ENCODE peak calls at places on chromosome 6, in seven cellular contexts. V is stomach, W is fibroblast of lung, Z is Peyer's patch, O is adrenal gland, P is A549, Y is transverse colon. U is an unnamed sample.

GRCh38 chr6:118705799-118706481 is 54.5 kb upstream of the CEP85L start:
- DNase-seq in V (no peak), W (peak; percentile 50), Z (peak; percentile 58), O (no peak), P (no peak), Y (peak; percentile 13), U (peak; percentile 50)

GRCh38 chr6:44381739-44382138 is 5.8 kb upstream of the CDC5L start:
- DNase-seq in V (no peak), W (peak; percentile 18), Z (no peak), O (peak; percentile 60), P (no peak), Y (no peak), U (no peak)

GRCh38 chr6:28537065-28537464 is 11.4 kb downstream of the GPX5 start:
- DNase-seq in V (no peak), W (peak; percentile 12), Z (no peak), O (no peak), P (no peak), Y (no peak), U (no peak)

GRCh38 chr6:72078096-72078495 is 191.7 kb downstream of the RIMS1 start:
- DNase-seq in V (no peak), W (no peak), Z (no peak), O (no peak), P (no peak), Y (no peak), U (no peak)

GRCh38 chr6:42113929-42114636 is 28.3 kb downstream of the C6orf132 start:
- DNase-seq in V (no peak), W (no peak), Z (peak; percentile 69), O (no peak), P (no peak), Y (peak; percentile 54), U (no peak)

GRCh38 chr6:137806914-137807682 is 60.0 kb upstream of the TNFAIP3 start:
- DNase-seq in V (no peak), W (no peak), Z (no peak), O (no peak), P (no peak), Y (no peak), U (no peak)

GRCh38 chr6:14354919-14355572 is 237.5 kb downstream of the CD83 start:
- DNase-seq in V (peak; percentile 31), W (peak; percentile 87), Z (peak; percentile 55), O (peak; percentile 54), P (no peak), Y (peak; percentile 32), U (peak; percentile 47)

GRCh38 chr6:147204060-147204785 is at the start of gene STXBP5:
- DNase-seq in V (peak; percentile 66), W (peak; percentile 46), Z (peak; percentile 76), O (peak; percentile 73), P (no peak), Y (peak; percentile 63), U (peak; percentile 56)

GRCh38 chr6:86500035-86500434 is 437.3 kb upstream of the HTR1E start:
- DNase-seq in V (no peak), W (no peak), Z (no peak), O (no peak), P (no peak), Y (no peak), U (no peak)

GRCh38 chr6:34021001-34021838 is 124.7 kb downstream of the GRM4 start:
- DNase-seq in V (no peak), W (no peak), Z (no peak), O (no peak), P (no peak), Y (no peak), U (peak; percentile 5)

GRCh38 chr6:31541059-31541657 is 645 bp downstream of the DDX39B start:
- DNase-seq in V (no peak), W (peak; percentile 73), Z (peak; percentile 71), O (no peak), P (peak; percentile 14), Y (peak; percentile 55), U (no peak)

GRCh38 chr6:6080975-6081374 is 74.2 kb upstream of the NRN1 start:
- DNase-seq in V (no peak), W (no peak), Z (no peak), O (no peak), P (no peak), Y (no peak), U (no peak)

GRCh38 chr6:157610451-157610999 is 212.5 kb upstream of the SNX9 start:
- DNase-seq in V (no peak), W (no peak), Z (peak; percentile 31), O (no peak), P (no peak), Y (no peak), U (no peak)

DNA sequence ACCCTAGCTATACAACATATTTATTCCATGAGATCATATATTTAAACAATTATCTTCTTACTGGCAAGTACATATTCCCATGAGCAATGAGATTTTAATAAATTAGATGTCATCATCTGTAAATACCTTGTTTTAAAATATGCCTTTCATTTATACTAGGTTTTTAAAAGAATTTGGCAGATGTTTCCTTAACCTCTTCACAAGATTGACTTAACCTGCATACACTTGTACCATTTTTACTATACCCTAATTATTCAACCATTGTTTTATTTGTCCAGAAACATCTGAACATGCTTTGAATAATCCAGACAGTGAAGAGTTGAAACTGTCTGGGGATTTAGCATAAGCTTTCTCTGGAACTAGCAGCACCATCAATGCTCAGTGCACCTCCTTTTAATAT is 188.0 kb upstream of the TENT5A start:
- DNase-seq in V (no peak), W (no peak), Z (no peak), O (no peak), P (no peak), Y (no peak), U (no peak)
- H3K27ac ChIP-seq in V (no peak overlapping the region), W (no peak overlapping the region), Z (no peak overlapping the region), O (no peak overlapping the region), P (no peak overlapping the region), Y (no peak overlapping the region), U (no peak overlapping the region)

DNA sequence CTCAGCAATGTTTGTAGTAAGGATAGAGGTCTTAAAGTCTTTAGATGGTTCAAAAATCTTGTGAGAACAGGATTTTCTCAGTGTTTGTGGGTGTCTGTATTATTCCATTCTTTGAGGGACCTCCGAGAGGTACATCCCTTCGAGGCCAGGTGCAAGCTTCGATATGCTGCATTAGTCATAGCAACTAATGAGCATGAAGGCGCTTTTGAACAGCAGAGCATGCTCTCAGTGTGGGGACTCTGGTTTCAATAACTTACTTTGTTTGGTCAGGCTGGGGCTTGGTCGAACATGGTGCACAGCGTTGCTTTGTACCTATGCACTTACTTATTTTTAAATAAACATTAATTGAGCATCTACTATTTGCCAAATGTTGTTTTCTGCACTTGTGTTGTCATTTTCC is 297.9 kb downstream of the CLIC5 start:
- DNase-seq in V (no peak), W (no peak), Z (no peak), O (no peak), P (no peak), Y (no peak), U (no peak)
- H3K4me3 ChIP-seq in V (no peak overlapping the region), W (no peak overlapping the region), Z (no peak overlapping the region), O (no peak overlapping the region), P (no peak overlapping the region), Y (no peak overlapping the region), U (no peak overlapping the region)

GRCh38 chr6:7144810-7145209 is 37.0 kb downstream of the RREB1 start:
- DNase-seq in V (no peak), W (no peak), Z (no peak), O (no peak), P (no peak), Y (no peak), U (no peak)

GRCh38 chr6:7140631-7141366 is 33.0 kb downstream of the RREB1 start:
- DNase-seq in V (peak; percentile 90), W (peak; percentile 69), Z (peak; percentile 93), O (peak; percentile 91), P (peak; percentile 76), Y (peak; percentile 91), U (peak; percentile 88)

GRCh38 chr6:7142228-7142801 is 34.6 kb downstream of the RREB1 start:
- DNase-seq in V (no peak), W (no peak), Z (no peak), O (no peak), P (no peak), Y (no peak), U (no peak)

GRCh38 chr6:7145269-7146078 is 37.7 kb downstream of the RREB1 start:
- DNase-seq in V (peak; percentile 56), W (no peak), Z (no peak), O (no peak), P (no peak), Y (peak; percentile 49), U (no peak)

DNA sequence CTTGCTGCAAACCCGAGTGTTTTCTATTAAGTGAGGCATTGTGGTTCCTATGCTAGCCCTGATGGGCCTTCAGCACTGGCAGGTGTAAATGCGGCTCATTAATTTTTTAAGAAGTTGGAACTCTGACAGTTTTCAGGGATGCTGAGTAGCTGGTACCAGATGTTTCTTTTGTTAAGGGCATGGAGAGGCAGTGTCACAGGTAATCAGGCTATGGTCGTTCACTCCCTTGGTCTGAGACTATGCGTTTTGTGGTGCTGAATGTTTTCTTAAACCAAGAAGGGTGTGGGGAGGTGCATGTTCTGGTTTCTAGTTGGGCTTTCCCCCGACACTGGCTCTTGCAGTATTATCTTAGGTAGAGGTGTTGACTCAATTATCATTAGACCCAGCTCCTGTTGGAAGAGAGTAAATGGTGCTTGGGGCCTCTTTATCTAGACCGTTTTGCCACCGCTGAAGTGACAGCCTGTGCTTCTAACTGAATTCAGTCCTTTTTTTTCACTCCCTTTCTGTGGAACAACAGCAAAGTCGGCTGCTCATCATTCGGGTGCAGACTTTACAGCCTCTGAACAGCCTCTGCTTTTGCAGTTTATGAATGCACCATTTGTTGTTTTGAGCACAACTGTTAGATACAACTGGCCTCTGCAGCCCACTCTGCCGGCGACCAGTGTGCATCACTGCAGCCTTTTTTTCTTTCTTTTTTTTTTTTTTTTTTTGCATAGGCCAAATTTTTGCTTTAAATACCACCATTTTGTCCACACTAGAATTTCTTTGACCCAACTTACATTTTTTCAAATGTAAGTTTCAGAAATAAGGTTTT is 35.6 kb downstream of the RREB1 start:
- DNase-seq in V (no peak), W (peak; percentile 45), Z (no peak), O (no peak), P (no peak), Y (no peak), U (no peak)
- H3K27ac ChIP-seq in V (peak overlapping the region; percentile 97), W (no peak overlapping the region), Z (peak overlapping the region; percentile 43), O (no peak overlapping the region), P (no peak overlapping the region), Y (peak overlapping the region; percentile 93), U (no peak overlapping the region)

GRCh38 chr6:154993710-154994109 is 1.4 kb upstream of the TIAM2 start:
- DNase-seq in V (no peak), W (no peak), Z (no peak), O (no peak), P (no peak), Y (no peak), U (peak; percentile 38)

GRCh38 chr6:154995241-154996162 is at the start of gene TIAM2:
- DNase-seq in V (no peak), W (no peak), Z (no peak), O (peak; percentile 25), P (peak; percentile 25), Y (no peak), U (peak; percentile 67)

GRCh38 chr6:154996841-154997311 is 1.8 kb downstream of the TIAM2 start:
- DNase-seq in V (no peak), W (no peak), Z (no peak), O (no peak), P (no peak), Y (no peak), U (peak; percentile 36)

GRCh38 chr6:154993026-154993425 is 2.1 kb upstream of the TIAM2 start:
- DNase-seq in V (peak; percentile 43), W (no peak), Z (no peak), O (no peak), P (no peak), Y (no peak), U (peak; percentile 98)

DNA sequence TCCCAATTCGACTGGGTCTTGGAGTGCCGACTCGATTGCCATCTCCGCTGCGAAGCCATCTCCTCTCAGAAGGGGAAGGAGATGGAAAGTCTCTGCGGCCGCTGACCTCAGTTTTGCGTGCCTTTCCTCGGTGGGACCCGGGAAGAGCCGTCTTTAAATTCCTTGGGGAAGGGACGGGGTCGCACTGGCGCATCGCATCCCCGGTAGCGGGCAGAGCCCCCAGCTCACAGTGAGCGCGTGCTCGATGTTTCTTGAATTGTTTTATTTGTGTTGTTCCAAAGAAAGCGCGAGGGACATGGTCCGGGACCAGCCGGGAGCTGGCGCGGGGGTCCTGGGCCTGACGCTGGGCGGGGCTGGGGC is 254 bp upstream of the TIAM2 start:
- DNase-seq in V (no peak), W (no peak), Z (no peak), O (no peak), P (no peak), Y (no peak), U (peak; percentile 28)
- H3K4me3 ChIP-seq in V (peak overlapping the region; percentile 60), W (no peak overlapping the region), Z (peak overlapping the region; percentile 79), O (no peak overlapping the region), P (peak overlapping the region; percentile 76), Y (peak overlapping the region; percentile 54), U (peak overlapping the region; percentile 86)